ENCODE peak calls at places on chromosome 12, in seven cellular contexts. W is head of caudate nucleus; D is activated T-cell treated with anti-CD3 and anti-CD28 coated beads, Interleukin-2, amount 50 U/mL, for 1 hour; C is NCI-H1436; N is thoracic aorta; A is right atrium auricular region; S is Peyer's patch. B is an unnamed sample.

GRCh38 chr12:56128669-56129209 is 672 bp downstream of the ESYT1 start:
- DNase-seq in S (peak), C (no peak), N (no peak), W (no peak), D (no peak), A (no peak), B (no peak)

GRCh38 chr12:40171501-40171900 is 53.3 kb upstream of the LRRK2 start:
- DNase-seq in C (no peak), D (no peak), S (no peak), A (no peak), W (no peak), N (no peak), B (no peak)

GRCh38 chr12:57800965-57801364 is 17.6 kb downstream of the AVIL start:
- DNase-seq in N (no peak), C (no peak), D (no peak), S (no peak), W (no peak), A (no peak), B (no peak)

GRCh38 chr12:64691793-64692583 is 67.2 kb downstream of the GNS start:
- DNase-seq in N (no peak), A (no peak), D (no peak), C (peak), W (no peak), S (no peak), B (no peak)

GRCh38 chr12:27674989-27675388 is 21.3 kb upstream of the REP15 start:
- DNase-seq in C (no peak), D (no peak), A (no peak), W (no peak), S (no peak), N (no peak), B (no peak)

GRCh38 chr12:77946541-77947021 is 115.9 kb downstream of the NAV3 start:
- DNase-seq in C (no peak), N (no peak), A (no peak), S (no peak), D (no peak), W (no peak), B (no peak)

GRCh38 chr12:93085383-93086287 is 156.5 kb upstream of the EEA1 start:
- DNase-seq in W (no peak), C (no peak), D (no peak), N (no peak), S (no peak), A (no peak), B (no peak)

GRCh38 chr12:71024827-71025226 is 104.3 kb upstream of the PTPRR start:
- DNase-seq in D (no peak), N (no peak), W (no peak), S (no peak), C (no peak), A (no peak), B (no peak)

GRCh38 chr12:11731455-11731854 is 82.0 kb downstream of the ETV6 start:
- DNase-seq in A (no peak), D (no peak), W (no peak), S (no peak), C (no peak), N (no peak), B (no peak)

GRCh38 chr12:43835656-43836454 is at the start of gene TMEM117:
- DNase-seq in C (no peak), A (peak), N (peak), D (peak), W (peak), S (peak), B (peak)

GRCh38 chr12:55780695-55781094 is 36.8 kb downstream of the SARNP start:
- DNase-seq in A (no peak), W (no peak), C (no peak), N (no peak), D (no peak), S (no peak), B (no peak)

GRCh38 chr12:5971194-5971850 is 26.3 kb upstream of the ANO2 start:
- DNase-seq in W (no peak), A (no peak), C (no peak), S (no peak), N (no peak), D (no peak), B (no peak)

GRCh38 chr12:32559434-32559833 is 119.7 kb upstream of the DNM1L start:
- DNase-seq in S (no peak), C (no peak), D (no peak), W (no peak), A (no peak), N (no peak), B (no peak)

GRCh38 chr12:52063986-52064649 is 5.7 kb upstream of the ATG101 start:
- DNase-seq in S (no peak), A (peak), C (no peak), D (peak), W (peak), N (no peak), B (peak)

GRCh38 chr12:50200507-50201273 is 33.5 kb upstream of the CERS5 start:
- DNase-seq in W (no peak), C (no peak), N (no peak), S (no peak), A (no peak), D (no peak), B (no peak)

GRCh38 chr12:46933947-46934346 is 108.2 kb upstream of the SLC38A4 start:
- DNase-seq in D (no peak), S (no peak), C (peak), N (no peak), A (no peak), W (peak), B (no peak)